ENCODE peak calls at places on chromosomes 2 and 18, in five cellular contexts. B is activated CD4-positive, alpha-beta T cell treated with anti-CD3 and anti-CD28 coated beads for 48 hours; C is stimulated activated CD4-positive, alpha-beta T cell treated with anti-CD3 and anti-CD28 coated beads, Interleukin-2, amount 100 ng/mL, for 48 hours; U is NCI-H1436; J is neural crest cell. H is an unnamed sample.

GRCh38 chr18:10202947-10203346 is 251.5 kb upstream of the APCDD1 start:
- DNase-seq in B (no peak), C (no peak), U (no peak), J (no peak), H (no peak)

GRCh38 chr2:26251893-26252292 is 7.2 kb downstream of the HADHB start:
- DNase-seq in B (no peak), C (no peak), U (no peak), J (no peak), H (no peak)

GRCh38 chr2:126658910-126659613 is 3.1 kb downstream of the GYPC start:
- DNase-seq in B (peak; percentile 75), C (no peak), U (no peak), J (no peak), H (peak; percentile 56)

GRCh38 chr2:212294816-212295215 is 243.8 kb downstream of the ERBB4 start:
- DNase-seq in B (no peak), C (no peak), U (no peak), J (no peak), H (no peak)

GRCh38 chr2:163610817-163611556 is 124.8 kb downstream of the FIGN start:
- DNase-seq in B (no peak), C (no peak), U (peak; percentile 44), J (no peak), H (no peak)

GRCh38 chr2:223000872-223001825 is 50.8 kb upstream of the KCNE4 start:
- DNase-seq in B (no peak), C (no peak), U (no peak), J (no peak), H (no peak)

GRCh38 chr18:36424741-36425142 is 127.2 kb downstream of the FHOD3 start:
- DNase-seq in B (no peak), C (no peak), U (no peak), J (no peak), H (no peak)

GRCh38 chr2:24891201-24891600 is 28.8 kb downstream of the ADCY3 start:
- DNase-seq in B (no peak), C (no peak), U (no peak), J (no peak), H (no peak)

GRCh38 chr2:201966691-201967388 is 66.8 kb upstream of the FZD7 start:
- DNase-seq in B (no peak), C (no peak), U (no peak), J (no peak), H (no peak)

GRCh38 chr2:170323743-170324142 is 145.8 kb downstream of the MYO3B start:
- DNase-seq in B (no peak), C (no peak), U (no peak), J (no peak), H (no peak)

GRCh38 chr2:46230115-46230571 is 67.1 kb upstream of the EPAS1 start:
- DNase-seq in B (no peak), C (no peak), U (no peak), J (no peak), H (no peak)

GRCh38 chr18:44579028-44579692 is 101.5 kb upstream of the SETBP1 start:
- DNase-seq in B (no peak), C (no peak), U (no peak), J (no peak), H (no peak)

GRCh38 chr18:46184296-46185080 is 80.3 kb downstream of the HAUS1 start:
- DNase-seq in B (no peak), C (no peak), U (no peak), J (no peak), H (no peak)

GRCh38 chr2:188450740-188451480 is 159.2 kb downstream of the GULP1 start:
- DNase-seq in B (no peak), C (no peak), U (no peak), J (no peak), H (no peak)